ENCODE peak calls at places on chromosomes 1 and 21, in five cellular contexts. M is kidney epithelial cell, Q is AG09319, L is Calu3, J is type B pancreatic cell. W is an unnamed sample.

GRCh38 chr1:24981632-24982007 is 51.5 kb upstream of the RUNX3 start:
- DNase-seq in M (no peak), Q (no peak), L (no peak), J (no peak), W (no peak)

GRCh38 chr1:228317891-228318810 is 88.5 kb downstream of the TRIM11 start:
- DNase-seq in M (no peak), Q (no peak), L (no peak), J (peak; percentile 55), W (no peak)

GRCh38 chr21:45371649-45372048 is 33.3 kb upstream of the COL18A1 start:
- DNase-seq in M (no peak), Q (no peak), L (no peak), J (no peak), W (no peak)

GRCh38 chr1:112807117-112807516 is 92.0 kb upstream of the PPM1J start:
- DNase-seq in M (no peak), Q (no peak), L (peak; percentile 49), J (no peak), W (no peak)

GRCh38 chr1:207965602-207966387 is 54.9 kb upstream of the CD34 start:
- DNase-seq in M (no peak), Q (no peak), L (no peak), J (peak; percentile 48), W (no peak)

GRCh38 chr1:10687782-10688408 is 108.6 kb downstream of the CASZ1 start:
- DNase-seq in M (no peak), Q (no peak), L (no peak), J (no peak), W (no peak)

GRCh38 chr1:57422271-57423134 is 1.4 kb downstream of the DAB1 start:
- DNase-seq in M (no peak), Q (no peak), L (no peak), J (peak; percentile 68), W (no peak)

GRCh38 chr1:111570781-111571181 is 48.8 kb upstream of the RAP1A start:
- DNase-seq in M (no peak), Q (no peak), L (no peak), J (no peak), W (no peak)

GRCh38 chr1:220787069-220787614 is 429 bp downstream of the MTARC1 start:
- DNase-seq in M (no peak), Q (no peak), L (peak; percentile 80), J (no peak), W (peak; percentile 85)

GRCh38 chr1:89633745-89634625 is 1.1 kb downstream of the LRRC8C start:
- DNase-seq in M (no peak), Q (no peak), L (peak; percentile 24), J (no peak), W (peak; percentile 39)

GRCh38 chr1:182317489-182318180 is 74.0 kb downstream of the GLUL start:
- DNase-seq in M (no peak), Q (no peak), L (no peak), J (no peak), W (no peak)

GRCh38 chr1:234597894-234598293 is 12.1 kb downstream of the IRF2BP2 start:
- DNase-seq in M (no peak), Q (no peak), L (peak; percentile 75), J (no peak), W (no peak)

GRCh38 chr1:223710179-223711133 is 1.9 kb upstream of the CAPN2 start:
- DNase-seq in M (no peak), Q (no peak), L (no peak), J (no peak), W (no peak)

GRCh38 chr1:162159515-162159914 is 90.0 kb downstream of the NOS1AP start:
- DNase-seq in M (no peak), Q (no peak), L (peak; percentile 60), J (no peak), W (no peak)

GRCh38 chr21:42081931-42082381 is 10.8 kb downstream of the UMODL1 start:
- DNase-seq in M (no peak), Q (no peak), L (no peak), J (no peak), W (no peak)

GRCh38 chr21:42081138-42081537 is 10.0 kb downstream of the UMODL1 start:
- DNase-seq in M (no peak), Q (no peak), L (no peak), J (no peak), W (no peak)

GRCh38 chr21:42079008-42079938 is 8.2 kb downstream of the UMODL1 start:
- DNase-seq in M (no peak), Q (no peak), L (no peak), J (no peak), W (no peak)

GRCh38 chr21:42079939-42080787 is 9.0 kb downstream of the UMODL1 start:
- DNase-seq in M (no peak), Q (no peak), L (no peak), J (no peak), W (no peak)

GRCh38 chr21:42080788-42081083 is 9.6 kb downstream of the UMODL1 start:
- DNase-seq in M (no peak), Q (peak; percentile 89), L (no peak), J (no peak), W (peak; percentile 22)
- TF ChIP-seq CTCF in M (no peak), Q (no peak), L (no peak), J (no peak), W (no peak)

GRCh38 chr1:83860506-83861221 is 138.3 kb downstream of the TTLL7 start:
- DNase-seq in M (no peak), Q (no peak), L (peak; percentile 93), J (peak; percentile 78), W (peak; percentile 25)
- TF ChIP-seq CTCF in M (peak; percentile 84), Q (peak; percentile 9), L (peak; percentile 67), J (peak; percentile 72), W (peak; percentile 43)

GRCh38 chr1:202207292-202207691 is 13.7 kb downstream of the LGR6 start:
- DNase-seq in M (peak; percentile 44), Q (peak; percentile 18), L (no peak), J (no peak), W (no peak)

GRCh38 chr1:202208458-202208857 is 14.9 kb downstream of the LGR6 start:
- DNase-seq in M (no peak), Q (no peak), L (no peak), J (no peak), W (no peak)

GRCh38 chr1:202212787-202213186 is 19.2 kb downstream of the LGR6 start:
- DNase-seq in M (no peak), Q (no peak), L (no peak), J (no peak), W (no peak)

GRCh38 chr1:202210969-202211368 is 17.4 kb downstream of the LGR6 start:
- DNase-seq in M (no peak), Q (no peak), L (no peak), J (no peak), W (no peak)

GRCh38 chr1:202210370-202210769 is 16.8 kb downstream of the LGR6 start:
- DNase-seq in M (no peak), Q (no peak), L (peak; percentile 54), J (no peak), W (no peak)
- TF ChIP-seq CTCF in M (peak; percentile 39), Q (no peak), L (no peak), J (no peak), W (peak; percentile 44)

DNA sequence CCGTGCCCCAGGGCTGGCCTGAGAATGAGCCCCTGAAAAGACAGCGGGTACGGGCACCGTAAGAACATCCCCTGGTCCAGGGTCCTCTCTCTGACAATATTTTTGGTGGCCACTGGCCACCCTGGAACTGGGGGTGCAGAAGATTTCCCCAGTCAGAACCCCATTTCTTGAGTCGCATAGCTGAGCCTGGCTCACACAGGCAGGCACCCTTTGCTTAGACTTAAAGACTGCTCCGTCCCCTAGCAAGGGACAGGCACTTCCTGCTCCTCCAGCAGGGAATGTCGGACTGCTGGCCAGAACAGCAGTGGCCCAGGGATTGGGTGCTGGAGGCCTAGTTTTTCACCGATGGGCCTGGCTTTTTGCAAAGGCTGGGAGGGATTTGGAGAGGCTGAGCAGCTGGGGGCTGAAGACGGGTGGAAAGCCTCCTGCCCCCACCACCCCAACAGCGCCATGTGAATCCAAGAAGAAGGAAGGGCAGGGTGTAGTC is 4.3 kb downstream of the OLIG2 start:
- DNase-seq in M (no peak), Q (no peak), L (no peak), J (no peak), W (no peak)
- TF ChIP-seq CTCF in M (no peak), Q (no peak), L (no peak), J (no peak), W (no peak)

DNA sequence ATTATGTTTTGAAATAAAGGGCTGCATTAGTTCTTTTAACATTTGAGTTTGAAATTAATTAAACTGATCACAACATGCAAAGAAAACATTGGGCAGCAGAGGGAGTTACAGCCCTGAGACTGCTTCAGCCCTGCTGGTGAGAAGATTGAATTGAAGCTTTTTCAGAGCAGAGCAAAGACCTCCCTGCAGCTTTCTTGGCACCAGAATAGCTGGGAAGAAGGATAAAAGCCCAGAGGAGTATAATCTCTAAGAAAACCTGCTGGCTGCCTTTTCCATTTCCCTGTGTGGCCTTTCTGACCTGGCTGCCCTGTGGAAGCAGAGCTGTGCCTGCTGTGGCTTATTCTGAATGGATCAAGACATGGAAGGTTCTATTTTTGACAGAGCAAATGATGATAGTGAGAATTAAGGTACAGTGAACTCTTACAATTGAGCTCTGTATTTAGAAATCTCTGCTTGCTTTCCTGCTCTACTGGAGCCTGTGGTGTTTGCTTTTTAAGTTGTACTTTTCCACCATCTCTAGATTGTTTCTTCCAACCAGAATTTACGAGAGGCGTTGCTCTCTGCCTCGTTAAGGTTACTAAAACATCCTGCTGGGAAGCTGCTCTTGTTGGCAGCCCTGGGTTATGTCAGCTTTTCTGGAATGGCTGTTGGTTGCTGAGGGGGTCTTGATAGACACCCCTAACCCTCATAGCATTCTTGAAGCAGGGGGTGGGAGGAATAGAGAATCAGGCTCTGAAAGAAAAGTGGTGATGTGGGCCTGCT is 9.9 kb downstream of the SNRPE start:
- DNase-seq in M (no peak), Q (peak; percentile 52), L (peak; percentile 52), J (no peak), W (peak; percentile 94)
- TF ChIP-seq CTCF in M (peak; percentile 88), Q (peak; percentile 89), L (peak; percentile 91), J (peak; percentile 97), W (peak; percentile 79)

GRCh38 chr1:16204216-16204615 is 8.2 kb downstream of the ARHGEF19 start:
- DNase-seq in M (no peak), Q (no peak), L (no peak), J (no peak), W (no peak)

GRCh38 chr1:16203550-16203949 is 8.9 kb downstream of the ARHGEF19 start:
- DNase-seq in M (no peak), Q (no peak), L (no peak), J (no peak), W (no peak)

GRCh38 chr1:16205891-16206546 is 6.4 kb downstream of the ARHGEF19 start:
- DNase-seq in M (no peak), Q (no peak), L (no peak), J (no peak), W (no peak)

GRCh38 chr1:16205333-16205671 is 7.2 kb downstream of the ARHGEF19 start:
- DNase-seq in M (no peak), Q (no peak), L (no peak), J (no peak), W (no peak)

GRCh38 chr1:16204634-16205332 is 7.7 kb downstream of the ARHGEF19 start:
- DNase-seq in M (no peak), Q (no peak), L (peak; percentile 33), J (no peak), W (no peak)
- TF ChIP-seq CTCF in M (peak; percentile 51), Q (peak; percentile 23), L (no peak), J (peak; percentile 55), W (no peak)

GRCh38 chr1:210025870-210026269 is 87.9 kb downstream of the SYT14 start:
- DNase-seq in M (no peak), Q (no peak), L (no peak), J (no peak), W (no peak)
- TF ChIP-seq CTCF in M (no peak), Q (peak; percentile 5), L (no peak), J (peak; percentile 42), W (peak; percentile 21)